ENCODE peak calls at places on chromosomes 3 and 15, in six cellular contexts. A, T, W, J, V and N are unnamed samples.

GRCh38 chr3:120040813-120041377 is 53.4 kb downstream of the GSK3B start:
- DNase-seq in V (no peak), J (no peak), A (no peak), T (no peak), W (no peak), N (no peak)

GRCh38 chr3:82561759-82562158 is 800.3 kb upstream of the GBE1 start:
- DNase-seq in W (no peak), J (no peak), A (no peak), V (no peak), T (no peak), N (no peak)

GRCh38 chr3:9386501-9387321 is 10.7 kb upstream of the SETD5 start:
- DNase-seq in T (no peak), A (no peak), J (no peak), V (no peak), W (no peak), N (no peak)

GRCh38 chr3:42549131-42549530 is 32.6 kb downstream of the SEC22C start:
- DNase-seq in J (no peak), V (no peak), T (no peak), A (no peak), W (no peak), N (no peak)

GRCh38 chr3:183980408-183980807 is 37.3 kb downstream of the ABCC5 start:
- DNase-seq in T (no peak), V (no peak), W (peak), A (no peak), J (no peak), N (no peak)

GRCh38 chr3:157128771-157129671 is 30.9 kb downstream of the CCNL1 start:
- DNase-seq in W (peak), A (peak), T (no peak), V (no peak), J (no peak), N (peak)

GRCh38 chr15:98620020-98620419 is 28.3 kb upstream of the IGF1R start:
- DNase-seq in W (no peak), T (no peak), V (no peak), J (no peak), A (no peak), N (no peak)

GRCh38 chr3:33915796-33916589 is 117.6 kb downstream of the PDCD6IP start:
- DNase-seq in A (peak), V (peak), W (no peak), J (no peak), T (no peak), N (no peak)

GRCh38 chr3:50567386-50568182 is at the start of gene C3orf18:
- DNase-seq in W (peak), T (no peak), V (peak), A (peak), J (peak), N (peak)

GRCh38 chr3:24161841-24162240 is 216.8 kb downstream of the NR1D2 start:
- DNase-seq in V (no peak), A (no peak), J (no peak), T (no peak), W (no peak), N (no peak)

GRCh38 chr3:908839-909238 is 184.0 kb upstream of the CNTN6 start:
- DNase-seq in J (peak), W (no peak), A (no peak), V (no peak), T (no peak), N (no peak)

GRCh38 chr3:160707187-160707789 is 30.3 kb downstream of the ARL14 start:
- DNase-seq in T (peak), W (peak), J (peak), V (peak), A (no peak), N (no peak)

GRCh38 chr3:69890094-69890493 is 109.4 kb upstream of the SAMMSON start:
- DNase-seq in V (no peak), A (no peak), J (no peak), W (no peak), T (no peak), N (no peak)

GRCh38 chr3:120170223-120170622 is 76.0 kb upstream of the GSK3B start:
- DNase-seq in W (peak), A (no peak), J (no peak), V (no peak), T (no peak), N (peak)

GRCh38 chr3:12948371-12948770 is 107.0 kb upstream of the RPL32 start:
- DNase-seq in W (peak), V (no peak), J (no peak), T (no peak), A (no peak), N (peak)

GRCh38 chr3:142467738-142468137 is 19.9 kb upstream of the XRN1 start:
- DNase-seq in A (no peak), T (no peak), V (no peak), J (no peak), W (no peak), N (no peak)
- H3K4me3 ChIP-seq in A (no peak), T (no peak), V (no peak), J (no peak), W (no peak), N (no peak)

DNA sequence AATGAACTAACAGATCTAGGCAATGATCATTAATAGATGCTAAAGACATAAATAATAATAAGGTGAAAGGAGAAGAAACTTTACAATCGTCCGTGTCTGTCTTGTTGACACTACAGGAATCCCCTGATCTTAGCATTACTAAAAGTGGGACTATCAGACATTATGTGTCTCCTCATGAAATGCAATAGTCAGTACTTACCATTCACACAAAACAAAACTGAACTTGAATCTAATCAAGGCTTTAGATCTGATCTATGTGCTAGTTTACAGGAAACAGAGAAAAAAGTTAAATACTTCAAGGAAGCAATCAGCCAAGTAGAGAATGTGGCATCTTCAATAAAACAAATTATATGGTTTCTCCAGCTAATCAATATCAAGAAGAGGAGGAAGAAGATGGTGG is 73.7 kb downstream of the PIK3CB start:
- DNase-seq in T (no peak), A (no peak), W (no peak), V (no peak), J (no peak), N (no peak)
- H3K4me3 ChIP-seq in T (no peak), A (no peak), W (no peak), V (no peak), J (no peak), N (no peak)

GRCh38 chr3:48662140-48662752 is 440 bp downstream of the CELSR3 start:
- DNase-seq in V (no peak), A (no peak), W (no peak), J (peak), T (no peak), N (peak)

GRCh38 chr3:48660800-48661400 is 1.8 kb downstream of the CELSR3 start:
- DNase-seq in J (no peak), T (no peak), A (no peak), W (no peak), V (no peak), N (no peak)

GRCh38 chr3:48662753-48663488 is at the start of gene CELSR3:
- DNase-seq in V (peak), J (peak), A (peak), W (peak), T (peak), N (peak)

GRCh38 chr3:48663489-48664312 is 1.0 kb upstream of the CELSR3 start:
- DNase-seq in T (peak), A (peak), W (peak), V (peak), J (peak), N (peak)

GRCh38 chr3:48661501-48662139 is 1.1 kb downstream of the CELSR3 start:
- DNase-seq in A (peak), T (peak), W (peak), V (peak), J (peak), N (peak)
- H3K4me3 ChIP-seq in A (peak), T (peak), W (peak), V (peak), J (peak), N (peak)

DNA sequence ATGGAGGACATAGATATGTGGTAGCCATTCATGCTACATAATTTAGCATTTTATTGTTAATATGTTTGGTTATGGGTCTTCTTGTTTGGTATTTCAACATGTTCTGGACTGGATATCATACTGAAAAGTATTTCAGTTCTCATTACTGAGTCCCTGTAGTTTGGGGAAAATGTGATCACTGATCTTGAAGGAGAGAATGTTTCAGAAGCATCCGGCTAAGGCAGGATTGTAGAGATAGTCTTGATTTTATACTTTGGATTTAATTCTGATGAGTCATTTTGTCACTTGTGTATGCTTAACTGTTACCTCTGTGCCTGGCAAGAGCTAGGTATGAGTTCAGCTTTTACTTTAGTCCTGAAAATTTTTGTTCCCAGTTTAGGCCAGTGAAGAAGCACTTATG is 7.1 kb downstream of the CHD2 start:
- DNase-seq in T (peak), J (no peak), V (no peak), W (no peak), A (no peak), N (no peak)
- H3K4me3 ChIP-seq in T (no peak), J (no peak), V (peak), W (no peak), A (peak), N (peak)

DNA sequence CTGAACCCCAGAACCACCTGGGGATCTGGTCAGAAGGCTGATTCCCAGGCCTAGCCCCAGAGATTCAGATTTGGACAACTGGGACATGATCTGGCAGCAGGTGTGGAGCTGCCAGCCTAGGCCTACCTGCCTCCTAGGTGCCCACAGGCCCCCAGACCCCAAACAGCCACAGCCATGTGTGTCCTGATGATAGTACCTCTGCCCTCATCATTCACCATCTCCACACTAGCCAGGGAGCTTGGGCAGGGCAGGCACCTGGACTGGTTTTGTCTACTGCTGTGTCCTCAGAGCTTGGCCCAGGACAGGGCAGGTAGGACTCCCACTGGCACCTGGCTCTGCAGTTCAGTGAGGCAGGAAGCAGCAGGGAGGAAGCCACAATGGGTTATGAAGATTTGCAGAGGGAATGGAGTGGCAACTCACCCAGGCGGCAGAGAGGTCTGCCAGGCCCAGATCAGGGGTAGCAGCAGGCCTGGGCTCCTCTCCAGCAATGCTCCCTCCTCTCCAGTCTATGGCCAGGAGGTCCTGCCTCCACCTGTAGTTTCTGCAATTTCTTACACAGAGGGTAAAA is 34.8 kb downstream of the HMCES start:
- DNase-seq in T (no peak), W (peak), V (no peak), A (no peak), J (no peak), N (no peak)
- H3K4me3 ChIP-seq in T (peak), W (no peak), V (no peak), A (no peak), J (no peak), N (no peak)

GRCh38 chr3:62189376-62189698 is 184.0 kb downstream of the FEZF2 start:
- DNase-seq in J (no peak), W (no peak), T (no peak), A (no peak), V (no peak), N (no peak)

GRCh38 chr3:62186967-62187366 is 186.4 kb downstream of the FEZF2 start:
- DNase-seq in T (peak), W (peak), A (peak), V (no peak), J (no peak), N (peak)

GRCh38 chr3:62184559-62184958 is 188.8 kb downstream of the FEZF2 start:
- DNase-seq in J (peak), W (peak), T (no peak), V (no peak), A (no peak), N (peak)

GRCh38 chr3:62193586-62194345 is 179.6 kb downstream of the FEZF2 start:
- DNase-seq in T (no peak), W (no peak), A (no peak), V (no peak), J (no peak), N (no peak)

DNA sequence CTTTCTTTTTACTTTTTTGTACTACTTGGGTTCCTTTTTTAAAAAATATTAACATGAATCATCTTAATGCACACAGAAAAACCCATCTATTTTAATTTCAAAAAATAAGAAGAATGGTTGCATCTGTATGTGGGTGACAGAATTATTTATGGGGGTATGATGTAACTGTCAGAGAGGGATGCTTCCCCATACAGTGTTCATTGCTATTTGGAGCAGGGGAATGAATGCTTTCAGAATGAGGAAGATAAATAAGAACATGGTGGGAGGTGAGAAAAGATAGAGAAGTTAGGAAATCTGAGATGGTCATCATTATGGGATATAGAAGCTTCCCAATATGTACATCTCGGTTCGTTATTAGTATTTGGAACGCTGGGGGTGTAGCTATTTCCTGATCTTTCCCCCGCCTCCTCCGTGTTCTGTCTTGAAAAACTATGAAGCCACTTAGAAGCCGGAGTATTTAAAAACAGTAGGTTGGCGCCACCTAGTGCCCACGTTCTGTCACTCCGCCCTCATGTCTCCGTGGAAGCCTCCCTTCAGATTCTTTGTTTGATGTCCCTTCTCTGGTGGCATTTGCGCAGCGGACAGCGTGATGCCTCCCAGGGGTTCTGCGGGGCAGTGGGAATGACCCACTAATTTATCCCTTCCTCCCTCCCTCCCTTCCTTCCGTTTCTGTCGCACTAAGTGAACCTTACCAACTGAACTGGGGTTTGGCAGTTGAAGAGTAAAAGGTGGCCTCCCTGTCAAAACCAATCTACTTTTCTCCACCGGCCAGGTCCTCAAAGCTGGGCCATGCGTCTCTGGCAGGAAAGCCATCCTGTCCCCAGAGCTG is 184.6 kb downstream of the FEZF2 start:
- DNase-seq in W (peak), J (peak), V (peak), A (peak), T (peak), N (peak)
- H3K4me3 ChIP-seq in W (peak), J (no peak), V (no peak), A (no peak), T (no peak), N (peak)